ENCODE peak calls at places on chromosomes 16 and 17, in six cellular contexts. O is mucosa of descending colon, N is lower lobe of right lung, M is IMR-90, H is SJSA1, X is fibroblast of the aortic adventitia. I is an unnamed sample.

GRCh38 chr16:48955791-48956190 is 325.8 kb downstream of the CBLN1 start:
- DNase-seq in X (no peak), N (no peak), H (no peak), M (no peak), O (no peak), I (no peak)

GRCh38 chr16:89324056-89325010 is 106.8 kb downstream of the ZNF778 start:
- DNase-seq in X (peak; percentile 79), O (no peak), N (peak; percentile 44), H (peak; percentile 68), M (peak; percentile 92), I (no peak)

GRCh38 chr16:27644165-27644564 is 94.2 kb downstream of the KATNIP start:
- DNase-seq in H (no peak), M (no peak), N (no peak), O (no peak), X (no peak), I (no peak)

GRCh38 chr16:56029026-56029425 is 153.9 kb upstream of the CES5A start:
- DNase-seq in O (no peak), N (no peak), M (no peak), H (no peak), X (no peak), I (no peak)

GRCh38 chr16:87721622-87722565 is 43.9 kb downstream of the KLHDC4 start:
- DNase-seq in O (no peak), X (no peak), H (no peak), N (no peak), M (no peak), I (no peak)

GRCh38 chr16:83992624-83993023 is 24.6 kb downstream of the NECAB2 start:
- DNase-seq in H (no peak), X (peak; percentile 80), N (no peak), M (peak; percentile 71), O (no peak), I (peak; percentile 46)

GRCh38 chr16:86335266-86336172 is 174.8 kb upstream of the FOXF1 start:
- DNase-seq in N (no peak), H (no peak), M (no peak), X (no peak), O (no peak), I (no peak)

GRCh38 chr16:2428051-2428786 is 1.0 kb upstream of the CCNF start:
- DNase-seq in H (peak; percentile 62), N (no peak), X (peak; percentile 7), O (peak; percentile 56), M (no peak), I (no peak)

GRCh38 chr17:54754560-54754959 is 146.1 kb upstream of the TOM1L1 start:
- DNase-seq in H (no peak), M (no peak), N (no peak), X (no peak), O (no peak), I (peak; percentile 66)

GRCh38 chr16:3722508-3722907 is 5.2 kb upstream of the TRAP1 start:
- DNase-seq in M (no peak), X (no peak), O (no peak), N (no peak), H (no peak), I (peak; percentile 5)

GRCh38 chr17:55294042-55294751 is 29.4 kb downstream of the HLF start:
- DNase-seq in X (no peak), M (no peak), H (no peak), N (no peak), O (no peak), I (no peak)

DNA sequence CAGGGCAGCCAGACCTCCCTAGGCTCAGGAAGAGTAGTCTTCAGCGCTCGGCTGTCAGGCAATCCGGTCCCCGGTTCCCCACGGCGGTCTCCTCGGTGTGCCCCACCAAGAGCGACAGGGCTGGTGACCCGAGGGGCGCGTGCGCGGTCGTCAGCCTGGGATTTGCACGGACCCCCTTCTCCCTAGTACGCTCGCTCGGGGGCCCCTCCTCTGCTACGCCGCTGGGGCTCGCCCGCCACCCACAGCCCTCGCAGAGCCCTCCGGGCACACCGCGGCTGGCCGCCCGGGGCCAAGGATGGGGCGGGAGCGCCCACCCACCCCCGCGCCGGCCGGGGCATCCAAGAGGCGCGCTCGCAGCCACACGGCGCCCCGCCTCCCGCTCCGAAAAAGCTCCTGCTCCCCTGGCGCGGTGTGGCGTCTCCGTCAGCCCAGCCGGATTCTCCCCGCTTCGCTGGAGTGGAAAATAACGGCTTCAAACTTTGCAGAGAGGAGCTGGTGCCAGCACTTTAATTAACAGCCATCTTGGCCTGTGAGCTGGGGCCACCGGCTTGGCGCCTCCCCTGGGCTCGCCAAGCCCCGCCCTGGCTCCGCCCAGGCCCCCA is 2.1 kb upstream of the C1QL1 start:
- DNase-seq in M (no peak), N (no peak), O (peak; percentile 23), X (no peak), H (no peak), I (no peak)
- H3K4me3 ChIP-seq in M (peak overlapping the region; percentile 61), N (peak overlapping the region; percentile 44), O (no peak overlapping the region), X (peak overlapping the region; percentile 56), H (peak overlapping the region; percentile 41), I (no peak overlapping the region)

GRCh38 chr17:17835415-17836249 is 1.2 kb downstream of the SREBF1 start:
- DNase-seq in X (no peak), N (peak; percentile 39), O (no peak), M (no peak), H (no peak), I (peak; percentile 19)

GRCh38 chr17:17836818-17837379 is at the start of gene SREBF1:
- DNase-seq in X (no peak), H (no peak), O (peak; percentile 74), M (peak; percentile 37), N (peak; percentile 73), I (peak; percentile 84)

GRCh38 chr17:17833664-17834357 is 3.0 kb downstream of the SREBF1 start:
- DNase-seq in N (no peak), H (no peak), X (no peak), O (no peak), M (no peak), I (no peak)

GRCh38 chr17:17836250-17836817 is 452 bp downstream of the SREBF1 start:
- DNase-seq in X (peak; percentile 92), N (peak; percentile 98), M (peak; percentile 92), O (peak; percentile 98), H (peak; percentile 96), I (peak; percentile 99)

GRCh38 chr17:17834974-17835373 is 1.8 kb downstream of the SREBF1 start:
- DNase-seq in H (no peak), X (no peak), O (no peak), M (no peak), N (no peak), I (peak; percentile 21)
- H3K4me3 ChIP-seq in H (no peak overlapping the region), X (peak overlapping the region; percentile 92), O (no peak overlapping the region), M (no peak overlapping the region), N (peak overlapping the region; percentile 98), I (peak overlapping the region; percentile 83)

GRCh38 chr17:76740329-76741118 is 2.6 kb downstream of the MFSD11 start:
- DNase-seq in X (peak; percentile 76), H (no peak), O (no peak), M (peak; percentile 66), N (no peak), I (no peak)
- H3K4me3 ChIP-seq in X (peak overlapping the region; percentile 34), H (no peak overlapping the region), O (no peak overlapping the region), M (no peak overlapping the region), N (no peak overlapping the region), I (no peak overlapping the region)

DNA sequence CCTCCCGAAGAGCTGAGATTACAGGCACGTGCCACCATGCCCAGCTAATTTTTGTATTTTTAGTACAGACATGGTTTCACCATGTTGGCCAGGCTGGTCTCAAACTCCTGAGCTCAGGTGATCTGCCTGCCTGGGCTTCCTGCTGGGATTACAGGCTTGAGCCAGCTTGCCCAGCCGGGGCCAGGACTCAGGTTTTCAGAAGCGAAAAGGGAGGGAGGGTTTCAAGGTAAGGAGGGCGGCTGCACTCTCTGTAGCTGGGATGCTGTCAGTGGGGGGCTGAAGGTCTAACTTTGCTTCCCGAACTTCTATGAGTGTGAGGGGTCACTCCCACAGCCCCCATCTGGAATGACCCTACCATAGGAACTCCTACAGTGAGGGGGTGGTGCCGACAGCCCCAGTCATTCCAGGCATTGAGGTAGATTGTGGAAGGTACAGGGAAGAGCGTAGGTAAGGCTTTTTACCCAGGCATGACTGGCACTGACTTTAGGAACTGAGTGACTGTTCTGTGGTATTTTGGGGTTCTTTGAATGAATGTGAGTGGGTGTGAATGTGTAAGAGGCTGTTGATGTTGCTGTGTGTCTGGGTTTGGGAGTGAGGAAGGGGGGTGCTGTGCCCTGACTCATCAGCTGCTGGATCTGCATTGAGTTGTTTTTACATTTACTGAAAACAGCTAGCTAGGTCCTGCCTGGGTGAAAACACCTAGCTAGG is 3.8 kb upstream of the C1QL1 start:
- DNase-seq in H (no peak), N (no peak), X (no peak), O (no peak), M (peak; percentile 72), I (no peak)
- H3K4me3 ChIP-seq in H (no peak overlapping the region), N (no peak overlapping the region), X (no peak overlapping the region), O (no peak overlapping the region), M (no peak overlapping the region), I (no peak overlapping the region)

DNA sequence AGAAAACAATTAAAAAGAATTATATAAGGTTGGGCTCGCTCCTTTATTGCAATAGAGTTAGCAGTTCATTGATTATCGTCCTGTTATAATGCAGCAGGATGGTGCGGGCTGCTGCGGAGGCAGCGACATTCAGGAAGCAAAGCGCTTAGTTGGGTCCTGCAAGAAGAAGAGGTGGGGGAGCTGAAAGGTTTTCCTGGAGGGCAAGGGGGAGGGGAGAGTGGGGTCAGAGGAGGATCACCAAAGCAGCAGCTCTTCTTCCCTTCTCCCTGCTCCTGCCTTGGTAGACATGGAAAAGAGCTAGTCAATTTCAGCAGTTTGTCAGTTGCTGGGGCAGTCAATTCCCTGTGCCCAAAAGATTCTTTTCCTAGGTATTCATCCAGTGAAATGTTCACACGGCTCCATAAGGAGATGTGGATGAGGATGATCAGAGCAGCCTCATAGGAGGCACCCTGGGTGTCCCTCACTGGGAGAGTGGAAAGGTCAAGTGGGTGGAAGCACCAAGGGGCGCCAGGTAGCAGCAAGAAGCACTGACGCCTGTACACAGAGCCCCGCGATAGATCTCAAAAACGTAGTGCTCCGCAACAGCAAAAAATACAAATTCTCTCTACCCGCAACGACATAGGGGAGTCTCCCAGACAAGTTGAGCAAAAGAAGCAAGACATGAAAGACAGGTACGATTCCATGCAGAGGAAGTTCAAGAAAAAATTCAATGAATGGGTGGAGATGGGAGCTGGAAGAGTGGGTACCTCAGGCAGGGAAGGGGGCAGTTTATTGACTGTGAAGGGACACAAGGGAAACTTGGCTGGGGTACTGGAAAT is 17.3 kb upstream of the ETV4 start:
- DNase-seq in M (no peak), O (no peak), X (no peak), H (no peak), N (no peak), I (no peak)
- H3K4me3 ChIP-seq in M (no peak overlapping the region), O (no peak overlapping the region), X (no peak overlapping the region), H (no peak overlapping the region), N (no peak overlapping the region), I (no peak overlapping the region)